ENCODE peak calls at places on chromosomes 7 and 10, in five cellular contexts. F is left ventricle myocardium inferior, S is cardiac muscle cell, R is spleen, G is aorta. H is an unnamed sample.

GRCh38 chr7:79453558-79454324 is at the start of gene MAGI2:
- DNase-seq in S (peak; percentile 78), F (peak; percentile 89), G (peak; percentile 95), R (peak; percentile 89), H (peak; percentile 88)

GRCh38 chr10:11532329-11532728 is 79.1 kb downstream of the USP6NL start:
- DNase-seq in F (no peak), G (no peak), S (no peak), R (no peak), H (no peak)

GRCh38 chr10:118798186-118798811 is 43.5 kb upstream of the CACUL1 start:
- DNase-seq in R (no peak), S (no peak), G (no peak), F (no peak), H (peak; percentile 16)

GRCh38 chr10:114634607-114634974 is 23.5 kb downstream of the ABLIM1 start:
- DNase-seq in G (peak; percentile 87), S (peak; percentile 86), R (no peak), F (peak; percentile 54), H (peak; percentile 43)

GRCh38 chr7:44196450-44196872 is 4.3 kb upstream of the YKT6 start:
- DNase-seq in S (peak; percentile 77), F (no peak), R (no peak), G (no peak), H (no peak)

GRCh38 chr10:132664883-132665282 is 121.1 kb downstream of the NKX6-2 start:
- DNase-seq in R (peak; percentile 36), G (peak; percentile 49), S (no peak), F (no peak), H (peak; percentile 36)

GRCh38 chr10:132676193-132676891 is 109.6 kb downstream of the NKX6-2 start:
- DNase-seq in G (peak; percentile 35), R (peak; percentile 58), F (no peak), S (no peak), H (peak; percentile 60)

GRCh38 chr7:44460325-44460724 is 30.1 kb downstream of the NUDCD3 start:
- DNase-seq in R (no peak), G (no peak), F (no peak), S (no peak), H (no peak)

GRCh38 chr10:3499120-3499519 is 285.9 kb downstream of the KLF6 start:
- DNase-seq in R (no peak), F (no peak), S (no peak), G (no peak), H (no peak)

GRCh38 chr10:91242940-91243339 is 22.5 kb downstream of the PCGF5 start:
- DNase-seq in R (no peak), G (no peak), F (no peak), S (no peak), H (no peak)

GRCh38 chr10:118725784-118726507 is 28.8 kb downstream of the CACUL1 start:
- DNase-seq in F (no peak), G (no peak), S (no peak), R (no peak), H (no peak)

GRCh38 chr10:70169661-70170364 is 501 bp downstream of the SAR1A start:
- DNase-seq in S (no peak), R (no peak), F (no peak), G (no peak), H (no peak)

GRCh38 chr7:55574062-55574717 is 1.9 kb upstream of the VOPP1 start:
- DNase-seq in S (no peak), F (no peak), G (no peak), R (no peak), H (no peak)

GRCh38 chr7:149717481-149717880 is 55.9 kb downstream of the ZNF467 start:
- DNase-seq in R (peak; percentile 74), S (no peak), G (no peak), F (peak; percentile 61), H (no peak)

GRCh38 chr10:118594392-118595063 is 920 bp downstream of the PRLHR start:
- DNase-seq in G (peak; percentile 77), F (no peak), S (peak; percentile 92), R (no peak), H (peak; percentile 62)

GRCh38 chr7:42947531-42947930 is 15.4 kb downstream of the MRPL32 start:
- DNase-seq in G (no peak), F (no peak), S (no peak), R (no peak), H (no peak)

GRCh38 chr7:2572101-2572842 is 13.5 kb downstream of the IQCE start:
- DNase-seq in R (peak; percentile 70), S (no peak), F (no peak), G (peak; percentile 52), H (no peak)

GRCh38 chr10:15595260-15595659 is 124.5 kb downstream of the ITGA8 start:
- DNase-seq in G (no peak), S (no peak), F (no peak), R (no peak), H (no peak)

GRCh38 chr10:24727811-24728210 is 4.1 kb upstream of the ARHGAP21 start:
- DNase-seq in F (no peak), G (no peak), R (no peak), S (no peak), H (no peak)

GRCh38 chr7:158740657-158741293 is 36.2 kb upstream of the NCAPG2 start:
- DNase-seq in G (no peak), F (no peak), R (no peak), S (no peak), H (peak; percentile 39)

GRCh38 chr10:3803884-3804741 is 19.1 kb upstream of the KLF6 start:
- DNase-seq in R (no peak), G (no peak), S (no peak), F (no peak), H (no peak)

GRCh38 chr10:129932182-129932581 is 31.9 kb downstream of the EBF3 start:
- DNase-seq in S (no peak), G (peak; percentile 62), F (no peak), R (peak; percentile 52), H (no peak)

GRCh38 chr10:63415635-63416244 is 50.0 kb downstream of the JMJD1C start:
- DNase-seq in S (no peak), G (no peak), R (no peak), F (no peak), H (no peak)

GRCh38 chr7:80463272-80463920 is 48.5 kb downstream of the GNAT3 start:
- DNase-seq in R (no peak), G (no peak), F (no peak), S (no peak), H (no peak)

GRCh38 chr10:95394161-95394880 is 103.5 kb upstream of the PDLIM1 start:
- DNase-seq in F (no peak), G (no peak), S (no peak), R (no peak), H (no peak)

GRCh38 chr7:130922206-130923112 is 188.5 kb upstream of the KLF14 start:
- DNase-seq in R (no peak), F (no peak), G (no peak), S (no peak), H (no peak)

GRCh38 chr10:17802966-17803365 is 6.2 kb upstream of the MRC1 start:
- DNase-seq in R (no peak), G (no peak), S (no peak), F (no peak), H (no peak)

GRCh38 chr10:34816067-34817002 is 1.2 kb upstream of the PARD3 start:
- DNase-seq in F (no peak), S (peak; percentile 47), R (peak; percentile 63), G (no peak), H (no peak)

GRCh38 chr10:117457932-117458331 is 82.7 kb upstream of the PDZD8 start:
- DNase-seq in R (no peak), G (no peak), F (no peak), S (no peak), H (no peak)
- H3K4me1 ChIP-seq in R (no peaks in the 10 kb centered on the region), G (no peaks in the 10 kb centered on the region), F (no peaks in the 10 kb centered on the region), S (no peaks in the 10 kb centered on the region), H (peaks cover 10% of the 10 kb centered on the region)

GRCh38 chr10:110300486-110300986 is 4.2 kb downstream of the SMNDC1 start:
- DNase-seq in S (no peak), R (no peak), F (no peak), G (no peak), H (no peak)

DNA sequence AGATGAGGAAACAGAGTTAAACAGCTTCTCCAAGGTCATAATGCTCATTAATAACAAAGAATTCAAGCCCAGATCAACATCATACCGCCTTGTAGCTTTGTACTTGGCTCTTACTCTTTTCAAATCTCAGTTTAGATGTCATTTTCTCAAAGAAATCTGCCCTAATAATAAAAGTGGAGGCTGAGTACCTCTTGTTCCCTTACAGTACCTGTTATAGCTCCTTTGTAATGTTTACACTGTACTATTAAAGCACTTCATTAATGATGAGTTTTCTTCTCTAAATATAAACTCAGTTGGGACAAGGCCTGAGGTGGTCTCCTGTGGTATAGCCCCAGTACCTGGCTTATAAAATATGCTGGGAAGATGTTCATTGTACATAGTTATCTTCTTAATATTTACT is 7.8 kb downstream of the SMNDC1 start:
- DNase-seq in G (no peak), F (no peak), R (no peak), S (no peak), H (no peak)
- H3K36me3 ChIP-seq in G (peaks cover 10% of the 10 kb centered on the region), F (peaks cover 88% of the 10 kb centered on the region), R (peaks cover 99% of the 10 kb centered on the region), S (peaks cover 80% of the 10 kb centered on the region), H (peaks cover 75% of the 10 kb centered on the region)

GRCh38 chr10:101906586-101907183 is 63.1 kb upstream of the KCNIP2 start:
- DNase-seq in R (no peak), F (no peak), G (no peak), S (no peak), H (no peak)

GRCh38 chr10:101901340-101901739 is 57.7 kb upstream of the KCNIP2 start:
- DNase-seq in R (peak; percentile 85), F (no peak), G (no peak), S (no peak), H (no peak)

GRCh38 chr10:101902032-101902799 is 58.6 kb upstream of the KCNIP2 start:
- DNase-seq in S (no peak), G (no peak), F (no peak), R (no peak), H (no peak)

GRCh38 chr10:101905241-101905640 is 61.6 kb upstream of the KCNIP2 start:
- DNase-seq in F (no peak), S (no peak), R (no peak), G (no peak), H (no peak)

DNA sequence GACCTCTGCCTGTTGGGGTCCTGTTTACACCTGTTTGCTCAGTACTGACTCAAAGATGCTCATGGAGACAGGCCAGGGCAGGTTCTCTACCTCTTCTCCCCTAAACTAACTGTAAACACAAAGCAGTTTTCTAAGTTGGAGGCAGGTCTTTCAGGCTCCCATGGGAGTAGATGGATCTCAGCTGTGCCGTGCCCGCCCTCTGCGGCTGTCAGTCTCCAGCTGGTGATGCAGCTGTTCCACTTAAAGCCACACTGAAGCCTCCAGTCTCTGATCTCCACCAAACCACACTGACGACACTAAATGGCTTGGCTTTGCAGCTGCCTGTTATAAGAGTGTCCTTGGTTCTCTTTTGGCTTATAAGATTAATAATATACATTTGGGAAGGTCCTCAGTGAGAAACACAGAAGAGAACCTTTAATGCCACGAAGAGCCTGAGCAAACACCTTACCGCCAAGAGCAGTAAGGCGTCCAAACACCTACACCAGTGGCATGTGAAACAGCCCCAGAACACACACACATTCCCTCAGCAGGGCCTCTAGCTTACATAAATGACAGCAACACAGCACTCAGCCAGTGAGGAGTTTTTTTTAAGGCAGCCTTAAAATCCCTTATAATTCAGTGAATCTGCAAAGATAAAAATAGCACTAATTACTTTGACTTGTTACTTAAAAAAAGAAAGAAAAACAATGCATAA is 60.4 kb upstream of the KCNIP2 start:
- DNase-seq in F (no peak), R (peak; percentile 78), S (no peak), G (no peak), H (no peak)
- H3K4me1 ChIP-seq in F (peaks cover 73% of the 10 kb centered on the region), R (peaks cover 5% of the 10 kb centered on the region), S (peaks cover 5% of the 10 kb centered on the region), G (no peaks in the 10 kb centered on the region), H (no peaks in the 10 kb centered on the region)

GRCh38 chr10:128099901-128100300 is 26.3 kb downstream of the MKI67 start:
- DNase-seq in S (no peak), R (no peak), G (no peak), F (no peak), H (no peak)
- H3K36me3 ChIP-seq in S (peaks cover 9% of the 10 kb centered on the region), R (no peaks in the 10 kb centered on the region), G (no peaks in the 10 kb centered on the region), F (no peaks in the 10 kb centered on the region), H (no peaks in the 10 kb centered on the region)

GRCh38 chr7:7254908-7255307 is 72.6 kb downstream of the C1GALT1 start:
- DNase-seq in R (no peak), G (no peak), F (no peak), S (no peak), H (no peak)
- H3K4me1 ChIP-seq in R (peaks cover 5% of the 10 kb centered on the region), G (no peaks in the 10 kb centered on the region), F (peaks cover 11% of the 10 kb centered on the region), S (no peaks in the 10 kb centered on the region), H (peaks cover 5% of the 10 kb centered on the region)

H was measured in right lobe of liver.